ENCODE peak calls at places on chromosome 22, in seven cellular contexts. T, D, E, U, K, V and S are unnamed samples.

GRCh38 chr22:48576333-48577013 is 1251.2 kb downstream of the BRD1 start:
- DNase-seq in D (no peak), E (peak; percentile 34), K (peak; percentile 34), U (peak; percentile 54), V (no peak), T (no peak), S (no peak)

GRCh38 chr22:28373841-28374240 is 305.8 kb downstream of the TTC28 start:
- DNase-seq in K (no peak), E (no peak), D (no peak), V (no peak), T (no peak), U (no peak), S (no peak)

GRCh38 chr22:18035740-18036139 is 11.4 kb upstream of the MICAL3 start:
- DNase-seq in U (no peak), T (no peak), K (no peak), V (no peak), D (no peak), E (no peak), S (no peak)

GRCh38 chr22:48880749-48881148 is 946.9 kb downstream of the BRD1 start:
- DNase-seq in E (no peak), K (no peak), V (no peak), U (peak; percentile 18), D (no peak), T (no peak), S (no peak)

GRCh38 chr22:41902016-41902415 is 12.9 kb downstream of the SHISA8 start:
- DNase-seq in E (no peak), V (no peak), D (no peak), T (no peak), U (no peak), K (no peak), S (no peak)

GRCh38 chr22:36758792-36759271 is 17.1 kb downstream of the IFT27 start:
- DNase-seq in U (no peak), E (no peak), T (no peak), D (no peak), V (no peak), K (no peak), S (no peak)

GRCh38 chr22:49305966-49306631 is 521.6 kb downstream of the BRD1 start:
- DNase-seq in D (no peak), V (no peak), U (no peak), T (no peak), E (no peak), K (no peak), S (no peak)

GRCh38 chr22:32820131-32820882 is 18.8 kb downstream of the TIMP3 start:
- DNase-seq in E (no peak), T (no peak), D (no peak), V (no peak), K (no peak), U (no peak), S (no peak)

GRCh38 chr22:19477321-19478085 is 1.5 kb downstream of the UFD1 start:
- DNase-seq in T (no peak), E (no peak), V (no peak), U (peak; percentile 4), D (no peak), K (no peak), S (no peak)

GRCh38 chr22:27345681-27346080 is 455.9 kb downstream of the MN1 start:
- DNase-seq in T (no peak), K (no peak), U (no peak), D (no peak), E (no peak), V (no peak), S (no peak)

GRCh38 chr22:36330655-36331305 is 57.0 kb downstream of the MYH9 start:
- DNase-seq in T (no peak), V (peak; percentile 79), U (peak; percentile 92), K (no peak), E (no peak), D (no peak), S (no peak)

GRCh38 chr22:38989461-38989860 is 7.3 kb downstream of the APOBEC3B start:
- DNase-seq in T (no peak), K (no peak), V (no peak), U (no peak), D (no peak), E (no peak), S (no peak)

GRCh38 chr22:29032584-29032983 is 29.0 kb downstream of the C22orf31 start:
- DNase-seq in E (no peak), K (no peak), U (no peak), D (no peak), T (no peak), V (peak; percentile 35), S (no peak)

GRCh38 chr22:39984006-39984405 is 10.7 kb upstream of the FAM83F start:
- DNase-seq in E (no peak), U (no peak), T (no peak), V (no peak), K (no peak), D (no peak), S (no peak)

GRCh38 chr22:43133401-43133800 is 9.8 kb downstream of the MCAT start:
- DNase-seq in E (no peak), U (no peak), V (no peak), K (no peak), T (no peak), D (no peak), S (no peak)

GRCh38 chr22:25027959-25028840 is 75.7 kb downstream of the KIAA1671 start:
- DNase-seq in E (no peak), D (no peak), T (no peak), U (peak; percentile 67), K (peak; percentile 12), V (peak; percentile 20), S (no peak)

GRCh38 chr22:39643311-39644083 is 72.9 kb downstream of the CACNA1I start:
- DNase-seq in D (no peak), K (no peak), U (no peak), V (no peak), E (no peak), T (no peak), S (no peak)

GRCh38 chr22:21455334-21456089 is 11.7 kb upstream of the TMEM191C start:
- DNase-seq in E (no peak), K (no peak), T (no peak), U (no peak), V (peak; percentile 7), D (no peak), S (no peak)

GRCh38 chr22:36081023-36081431 is 52.4 kb upstream of the RBFOX2 start:
- DNase-seq in E (no peak), K (no peak), V (peak; percentile 66), U (no peak), T (no peak), D (no peak), S (no peak)

GRCh38 chr22:45475063-45475747 is 27.5 kb upstream of the FBLN1 start:
- DNase-seq in V (no peak), K (no peak), E (no peak), U (peak; percentile 48), D (no peak), T (no peak), S (no peak)

GRCh38 chr22:25120761-25121212 is 78.9 kb upstream of the CRYBB3 start:
- DNase-seq in T (no peak), U (no peak), V (peak; percentile 30), K (no peak), D (no peak), E (no peak), S (no peak)